ENCODE peak calls at places on chromosomes 6 and 20, in seven cellular contexts. X, Z, A, L, D, B and P are unnamed samples.

GRCh38 chr6:100719883-100720682 is 161.0 kb downstream of the ASCC3 start:
- DNase-seq in X (no peak), Z (no peak), A (peak), L (no peak), D (no peak), B (peak), P (no peak)

GRCh38 chr6:18431581-18431980 is 44.4 kb downstream of the RNF144B start:
- DNase-seq in X (no peak), Z (no peak), A (no peak), L (no peak), D (no peak), B (no peak), P (no peak)

GRCh38 chr6:142811923-142812322 is 133.1 kb downstream of the HIVEP2 start:
- DNase-seq in X (no peak), Z (no peak), A (no peak), L (no peak), D (no peak), B (no peak), P (no peak)

GRCh38 chr6:106927531-106928398 is 46.8 kb downstream of the CD24 start:
- DNase-seq in X (peak), Z (peak), A (no peak), L (peak), D (no peak), B (peak), P (no peak)

GRCh38 chr6:43669922-43670622 is 17.5 kb downstream of the MRPS18A start:
- DNase-seq in X (no peak), Z (no peak), A (no peak), L (no peak), D (no peak), B (peak), P (no peak)

GRCh38 chr6:20918868-20919267 is 384.6 kb downstream of the CDKAL1 start:
- DNase-seq in X (no peak), Z (no peak), A (no peak), L (no peak), D (no peak), B (no peak), P (no peak)

GRCh38 chr20:63696311-63696627 is 183 bp upstream of the TNFRSF6B start:
- DNase-seq in X (peak), Z (no peak), A (no peak), L (no peak), D (no peak), B (peak), P (no peak)

GRCh38 chr20:32539817-32540675 is 45.1 kb downstream of the NOL4L start:
- DNase-seq in X (no peak), Z (no peak), A (no peak), L (no peak), D (peak), B (no peak), P (peak)

GRCh38 chr6:149060985-149061760 is 256.3 kb upstream of the TAB2 start:
- DNase-seq in X (no peak), Z (no peak), A (peak), L (no peak), D (no peak), B (peak), P (no peak)